ENCODE peak calls at places on chromosomes 1 and 21, in four cellular contexts. C is PC-3, S is fibroblast of lung, E is heart left ventricle. H is an unnamed sample. For H3K4me1, the result is how much of the 10 kb centered on the place peaks cover.

GRCh38 chr1:6098303-6099215 is 52.9 kb downstream of the KCNAB2 start:
- DNase-seq in C (no peak), E (peak), S (peak), H (no peak)

GRCh38 chr1:159924025-159924790 is 1.1 kb downstream of the TAGLN2 start:
- DNase-seq in E (peak), S (peak), C (peak), H (no peak)

GRCh38 chr1:68218485-68218884 is 13.8 kb downstream of the WLS start:
- DNase-seq in S (peak), E (no peak), C (no peak), H (no peak)

GRCh38 chr1:219664310-219665029 is 51.6 kb upstream of the ZC3H11B start:
- DNase-seq in C (no peak), S (no peak), E (no peak), H (no peak)

GRCh38 chr1:11176081-11176706 is 13.0 kb upstream of the ANGPTL7 start:
- DNase-seq in C (no peak), S (peak), E (no peak), H (no peak)

GRCh38 chr1:243917177-243917862 is 67.3 kb upstream of the AKT3 start:
- DNase-seq in C (peak), S (peak), E (peak), H (no peak)

GRCh38 chr1:32242341-32242851 is 4.6 kb upstream of the FAM167B start:
- DNase-seq in C (no peak), E (peak), S (no peak), H (no peak)

GRCh38 chr1:101683561-101683960 is 313.2 kb downstream of the OLFM3 start:
- DNase-seq in C (no peak), S (no peak), E (no peak), H (no peak)

GRCh38 chr21:33543505-33544129 is 779 bp downstream of the SON start:
- DNase-seq in E (peak), S (no peak), C (peak), H (no peak)

GRCh38 chr1:159040206-159040605 is 30.5 kb downstream of the IFI16 start:
- DNase-seq in E (no peak), S (peak), C (no peak), H (no peak)

GRCh38 chr1:184970691-184971161 is 3.6 kb downstream of the NIBAN1 start:
- DNase-seq in S (peak), E (no peak), C (no peak), H (no peak)

GRCh38 chr1:226820935-226821718 is 49.3 kb upstream of the PSEN2 start:
- DNase-seq in S (peak), C (peak), E (peak), H (no peak)

GRCh38 chr1:86753700-86754099 is 49.3 kb downstream of the SH3GLB1 start:
- DNase-seq in S (no peak), C (peak), E (no peak), H (no peak)

GRCh38 chr1:33872275-33872674 is 8.4 kb downstream of the HMGB4 start:
- DNase-seq in E (no peak), C (no peak), S (no peak), H (no peak)

GRCh38 chr1:46556822-46557221 is 5.4 kb upstream of the KNCN start:
- DNase-seq in E (no peak), C (peak), S (peak), H (no peak)

GRCh38 chr21:15011967-15012366 is 52.8 kb downstream of the NRIP1 start:
- DNase-seq in C (no peak), E (no peak), S (no peak), H (no peak)

GRCh38 chr21:28790335-28790734 is 202.3 kb downstream of the LTN1 start:
- DNase-seq in S (no peak), C (no peak), E (no peak), H (no peak)

GRCh38 chr1:10387611-10388386 is 11.1 kb upstream of the PGD start:
- DNase-seq in S (peak), E (peak), C (peak), H (no peak)

GRCh38 chr21:38041493-38041892 is 125.2 kb upstream of the KCNJ6 start:
- DNase-seq in S (no peak), C (no peak), E (no peak), H (no peak)

GRCh38 chr21:29154270-29154669 is 23.8 kb downstream of the MAP3K7CL start:
- DNase-seq in E (no peak), S (no peak), C (no peak), H (no peak)

GRCh38 chr1:96833376-96833775 is 111.8 kb downstream of the PTBP2 start:
- DNase-seq in S (no peak), E (no peak), C (no peak), H (no peak)

GRCh38 chr1:7679873-7680790 is 91.0 kb upstream of the VAMP3 start:
- DNase-seq in E (peak), S (peak), C (no peak), H (no peak)

GRCh38 chr1:6627841-6628545 is 3.3 kb downstream of the THAP3 start:
- DNase-seq in S (no peak), E (no peak), C (no peak), H (no peak)

GRCh38 chr1:197343663-197344273 is 75.7 kb downstream of the CRB1 start:
- DNase-seq in E (no peak), S (no peak), C (no peak), H (no peak)

GRCh38 chr1:111541721-111542120 is 38.3 kb upstream of the ADORA3 start:
- DNase-seq in C (peak), E (no peak), S (peak), H (no peak)

GRCh38 chr1:19646366-19646765 is 2.3 kb downstream of the NBL1 start:
- DNase-seq in E (no peak), S (no peak), C (peak), H (no peak)

GRCh38 chr1:20511518-20512428 is 3.8 kb upstream of the MUL1 start:
- DNase-seq in C (peak), S (no peak), E (no peak), H (no peak)

GRCh38 chr21:35521293-35521692 is 472.2 kb upstream of the RUNX1 start:
- DNase-seq in S (no peak), E (no peak), C (no peak), H (no peak)

GRCh38 chr1:77031101-77031662 is 163.9 kb downstream of the ST6GALNAC5 start:
- DNase-seq in C (peak), E (no peak), S (peak), H (no peak)

GRCh38 chr1:184789899-184790298 is 35.2 kb upstream of the EDEM3 start:
- DNase-seq in C (no peak), E (no peak), S (no peak), H (no peak)

GRCh38 chr1:233730809-233731208 is 116.9 kb downstream of the KCNK1 start:
- DNase-seq in C (no peak), S (no peak), E (no peak), H (no peak)

GRCh38 chr1:65147424-65148177 is 402 bp upstream of the AK4 start:
- DNase-seq in C (peak), E (peak), S (peak), H (no peak)

GRCh38 chr1:115182012-115182715 is 92.9 kb upstream of the TSPAN2 start:
- DNase-seq in E (no peak), S (peak), C (peak), H (no peak)
- H3K4me1 ChIP-seq in E (under half), S (under half), C (under half), H (under half)

GRCh38 chr1:109388884-109389637 is 8.7 kb downstream of the SORT1 start:
- DNase-seq in S (no peak), E (no peak), C (no peak), H (no peak)
- H3K4me1 ChIP-seq in S (under half), E (half or more), C (under half), H (under half)

GRCh38 chr1:17441993-17442357 is 2.5 kb upstream of the RCC2 start:
- DNase-seq in C (no peak), E (no peak), S (no peak), H (no peak)

GRCh38 chr1:17441265-17441992 is 2.0 kb upstream of the RCC2 start:
- DNase-seq in E (no peak), C (peak), S (peak), H (no peak)

GRCh38 chr1:17440827-17441168 is 1.3 kb upstream of the RCC2 start:
- DNase-seq in S (no peak), E (no peak), C (peak), H (no peak)

GRCh38 chr1:17440074-17440826 is 773 bp upstream of the RCC2 start:
- DNase-seq in E (no peak), C (no peak), S (no peak), H (no peak)

GRCh38 chr1:17442841-17443240 is 3.4 kb upstream of the RCC2 start:
- DNase-seq in C (no peak), S (no peak), E (no peak), H (no peak)
- H3K4me1 ChIP-seq in C (under half), S (under half), E (under half), H (under half)

GRCh38 chr1:1320666-1321448 is 3.6 kb downstream of the INTS11 start:
- DNase-seq in C (no peak), S (peak), E (no peak), H (no peak)

GRCh38 chr1:1319646-1319941 is 4.9 kb downstream of the INTS11 start:
- DNase-seq in S (no peak), C (no peak), E (no peak), H (no peak)

GRCh38 chr1:1322418-1322817 is 2.0 kb downstream of the INTS11 start:
- DNase-seq in S (no peak), C (no peak), E (no peak), H (no peak)

GRCh38 chr1:1322952-1323351 is 1.5 kb downstream of the INTS11 start:
- DNase-seq in E (no peak), C (no peak), S (no peak), H (no peak)

DNA sequence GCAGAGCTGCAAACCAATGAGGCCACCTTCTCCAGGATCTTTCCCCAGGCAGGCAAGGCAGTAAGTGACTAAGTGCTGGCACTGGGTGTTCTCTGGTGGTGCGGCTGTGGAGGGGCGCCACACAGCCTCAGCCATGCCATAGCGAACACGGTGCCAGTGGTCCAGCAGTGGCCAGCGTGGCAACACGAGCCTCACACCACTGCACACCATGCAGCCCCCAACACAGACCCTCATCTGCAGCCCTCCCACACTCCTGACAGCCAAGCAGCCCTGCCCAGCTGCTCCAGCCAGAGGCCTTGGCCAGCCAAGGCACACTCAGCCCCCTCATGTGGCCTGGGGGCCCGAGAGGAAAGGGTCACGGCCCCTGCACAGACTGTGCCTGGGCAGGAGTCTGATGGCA is 3.0 kb downstream of the INTS11 start:
- DNase-seq in S (no peak), C (no peak), E (no peak), H (no peak)
- H3K4me1 ChIP-seq in S (under half), C (under half), E (under half), H (half or more)

DNA sequence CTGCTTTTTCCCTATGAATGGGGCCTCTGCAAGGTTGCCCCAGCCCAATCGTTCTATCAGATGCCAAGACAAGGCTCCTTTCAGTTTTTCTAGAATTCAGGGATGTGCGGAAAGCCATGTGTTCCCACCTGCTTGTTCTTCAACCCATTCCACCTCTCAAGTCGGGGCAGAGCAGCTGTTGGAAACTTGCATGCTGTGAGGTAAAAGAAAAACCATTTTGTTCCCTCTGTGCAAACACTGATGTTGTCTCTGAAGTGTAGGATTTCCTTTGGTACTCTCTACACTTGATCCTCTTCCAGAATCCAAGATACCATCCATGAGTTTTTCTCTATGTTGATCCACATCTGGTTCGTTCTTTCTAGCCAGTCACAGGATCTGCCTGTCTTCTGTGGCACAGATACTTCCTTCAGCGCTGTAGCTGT is 7.3 kb downstream of the IER5 start:
- DNase-seq in E (no peak), C (no peak), S (no peak), H (no peak)
- H3K4me1 ChIP-seq in E (half or more), C (under half), S (half or more), H (half or more)

DNA sequence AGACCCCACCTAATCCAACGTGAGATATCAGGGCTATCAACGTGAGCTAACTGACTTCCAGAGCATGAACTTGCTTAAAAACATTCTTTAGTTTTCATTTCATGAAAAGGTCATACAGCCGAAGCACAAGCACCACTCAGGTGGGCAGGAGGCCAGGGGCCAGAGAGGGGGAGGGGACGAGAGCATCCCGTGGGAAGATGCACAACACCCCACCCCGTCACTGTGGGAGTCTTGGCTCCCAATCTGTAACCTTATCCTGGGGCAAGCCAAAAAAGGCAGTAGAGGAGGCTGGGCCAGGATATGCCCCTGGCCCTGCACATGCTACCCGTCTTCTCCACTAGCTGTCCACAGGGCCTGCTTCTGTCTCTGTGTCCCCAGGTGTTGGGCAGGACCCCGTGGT is 31.4 kb downstream of the SSBP3 start:
- DNase-seq in S (no peak), E (no peak), C (no peak), H (no peak)
- H3K4me1 ChIP-seq in S (under half), E (half or more), C (under half), H (half or more)

GRCh38 chr1:228088586-228089498 is 6.3 kb downstream of the ARF1 start:
- DNase-seq in S (no peak), C (no peak), E (no peak), H (no peak)

GRCh38 chr1:228091084-228091483 is 8.6 kb downstream of the ARF1 start:
- DNase-seq in E (no peak), S (no peak), C (no peak), H (no peak)

GRCh38 chr1:228087771-228088251 is 5.3 kb downstream of the ARF1 start:
- DNase-seq in E (no peak), C (peak), S (peak), H (no peak)

GRCh38 chr1:228090613-228091081 is 8.1 kb downstream of the ARF1 start:
- DNase-seq in S (peak), E (no peak), C (no peak), H (no peak)

GRCh38 chr1:228089520-228090380 is 7.2 kb downstream of the ARF1 start:
- DNase-seq in S (no peak), E (no peak), C (no peak), H (no peak)
- H3K4me1 ChIP-seq in S (under half), E (half or more), C (half or more), H (half or more)

GRCh38 chr1:164783778-164784555 is 225.0 kb downstream of the PBX1 start:
- DNase-seq in E (peak), C (no peak), S (no peak), H (no peak)

GRCh38 chr1:164780111-164780510 is 221.1 kb downstream of the PBX1 start:
- DNase-seq in E (no peak), S (no peak), C (no peak), H (no peak)

GRCh38 chr1:164781980-164782379 is 223.0 kb downstream of the PBX1 start:
- DNase-seq in E (no peak), S (no peak), C (no peak), H (no peak)

GRCh38 chr1:164779376-164779775 is 220.4 kb downstream of the PBX1 start:
- DNase-seq in E (no peak), S (no peak), C (no peak), H (no peak)

DNA sequence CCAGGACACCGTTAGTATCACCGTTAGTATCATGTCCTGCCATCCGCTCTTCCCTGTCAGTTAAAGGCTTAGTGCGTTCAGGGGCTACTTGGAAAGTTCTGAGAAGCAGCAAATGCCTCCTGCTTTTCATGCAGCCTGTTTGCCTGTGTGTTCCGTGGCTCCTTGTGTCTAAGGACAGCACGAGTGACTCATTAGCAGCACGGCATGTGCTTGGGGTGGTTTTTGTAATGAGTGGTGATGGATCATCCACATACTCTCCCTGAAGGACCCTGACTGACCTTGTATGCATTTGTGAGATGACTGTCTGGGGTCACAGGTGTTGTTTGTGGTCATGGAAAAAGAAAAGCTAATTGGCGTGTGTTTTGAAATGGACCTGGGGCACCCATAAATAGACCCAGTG is 221.9 kb downstream of the PBX1 start:
- DNase-seq in E (no peak), C (peak), S (peak), H (no peak)
- H3K4me1 ChIP-seq in E (under half), C (under half), S (under half), H (half or more)

GRCh38 chr1:25544243-25544764 is 898 bp downstream of the LDLRAP1 start:
- DNase-seq in E (no peak), C (peak), S (no peak), H (no peak)
- H3K4me1 ChIP-seq in E (under half), C (under half), S (under half), H (under half)